ENCODE peak calls at places on chromosomes 3 and 15, in six cellular contexts. U is fibroblast of lung, T is sigmoid colon, F is endothelial cell, M is IMR-90, V is right lobe of liver. Z is an unnamed sample.

GRCh38 chr3:126982125-126982521 is 792 bp upstream of the PLXNA1 start:
- DNase-seq in U (no peak), T (no peak), F (no peak), M (peak), V (peak), Z (no peak)

GRCh38 chr15:78155355-78155939 is 6.3 kb downstream of the IDH3A start:
- DNase-seq in U (peak), T (no peak), F (no peak), M (no peak), V (no peak), Z (no peak)

GRCh38 chr3:172135766-172136729 is 96.7 kb downstream of the FNDC3B start:
- DNase-seq in U (peak), T (no peak), F (no peak), M (peak), V (no peak), Z (no peak)

GRCh38 chr15:48761393-48762158 is 49.3 kb downstream of the CEP152 start:
- DNase-seq in U (no peak), T (no peak), F (no peak), M (no peak), V (no peak), Z (no peak)

GRCh38 chr15:96230557-96231181 is 99.8 kb upstream of the NR2F2 start:
- DNase-seq in U (peak), T (no peak), F (no peak), M (peak), V (no peak), Z (no peak)

GRCh38 chr3:188239035-188239434 is 85.1 kb downstream of the LPP start:
- DNase-seq in U (no peak), T (no peak), F (no peak), M (no peak), V (no peak), Z (no peak)

GRCh38 chr15:78316211-78317077 is 17.0 kb upstream of the SKIC8 start:
- DNase-seq in U (no peak), T (peak), F (no peak), M (no peak), V (no peak), Z (no peak)

GRCh38 chr15:90838066-90838465 is 30.3 kb upstream of the FURIN start:
- DNase-seq in U (no peak), T (no peak), F (no peak), M (no peak), V (no peak), Z (no peak)

GRCh38 chr3:72114773-72115172 is 329.8 kb upstream of the PROK2 start:
- DNase-seq in U (no peak), T (no peak), F (no peak), M (no peak), V (no peak), Z (no peak)

GRCh38 chr3:117998071-117998470 is 1036.6 kb downstream of the IGSF11 start:
- DNase-seq in U (no peak), T (no peak), F (no peak), M (peak), V (no peak), Z (no peak)

GRCh38 chr15:81062937-81063336 is 62.2 kb downstream of the TLNRD1 start:
- DNase-seq in U (no peak), T (no peak), F (no peak), M (no peak), V (no peak), Z (no peak)

GRCh38 chr3:48684480-48685143 is 1.1 kb downstream of the NCKIPSD start:
- DNase-seq in U (peak), T (peak), F (no peak), M (peak), V (peak), Z (no peak)

GRCh38 chr3:127597020-127597771 is 1.0 kb upstream of the MCM2 start:
- DNase-seq in U (no peak), T (no peak), F (no peak), M (no peak), V (no peak), Z (no peak)

GRCh38 chr15:87755226-87755625 is 501.3 kb downstream of the NTRK3 start:
- DNase-seq in U (no peak), T (no peak), F (no peak), M (no peak), V (no peak), Z (no peak)

GRCh38 chr3:53566450-53567145 is 72.2 kb downstream of the CACNA1D start:
- DNase-seq in U (no peak), T (no peak), F (no peak), M (no peak), V (no peak), Z (no peak)

GRCh38 chr3:20658491-20658890 is 472.5 kb upstream of the SGO1 start:
- DNase-seq in U (no peak), T (no peak), F (no peak), M (no peak), V (no peak), Z (no peak)

GRCh38 chr3:178465260-178466180 is 70.7 kb upstream of the KCNMB2 start:
- DNase-seq in U (no peak), T (no peak), F (no peak), M (no peak), V (no peak), Z (no peak)

GRCh38 chr3:67602816-67603215 is 51.6 kb downstream of the SUCLG2 start:
- DNase-seq in U (no peak), T (no peak), F (no peak), M (no peak), V (no peak), Z (no peak)

GRCh38 chr3:157837341-157837740 is 268.9 kb downstream of the SHOX2 start:
- DNase-seq in U (peak), T (no peak), F (no peak), M (no peak), V (no peak), Z (no peak)

GRCh38 chr15:82122754-82123400 is 77.1 kb upstream of the MEX3B start:
- DNase-seq in U (peak), T (peak), F (no peak), M (peak), V (no peak), Z (no peak)

GRCh38 chr3:113287818-113288648 is 76.7 kb downstream of the BOC start:
- DNase-seq in U (peak), T (peak), F (peak), M (peak), V (no peak), Z (no peak)

GRCh38 chr3:141955163-141955562 is 78.7 kb downstream of the ATP1B3 start:
- DNase-seq in U (no peak), T (peak), F (no peak), M (peak), V (no peak), Z (no peak)

GRCh38 chr3:115341208-115341607 is 194.1 kb upstream of the ZBTB20 start:
- DNase-seq in U (peak), T (no peak), F (no peak), M (peak), V (no peak), Z (no peak)

GRCh38 chr15:99057697-99058420 is 47.0 kb upstream of the SYNM start:
- DNase-seq in U (no peak), T (peak), F (no peak), M (no peak), V (no peak), Z (no peak)

GRCh38 chr3:45515999-45516804 is 78.3 kb upstream of the LIMD1 start:
- DNase-seq in U (peak), T (no peak), F (no peak), M (no peak), V (no peak), Z (no peak)

GRCh38 chr3:30596161-30596560 is 10.2 kb upstream of the TGFBR2 start:
- DNase-seq in U (no peak), T (no peak), F (no peak), M (no peak), V (no peak), Z (no peak)

GRCh38 chr3:138072816-138073215 is 42.6 kb downstream of the DZIP1L start:
- DNase-seq in U (no peak), T (no peak), F (no peak), M (no peak), V (no peak), Z (no peak)

GRCh38 chr3:50447290-50447840 is 56.1 kb downstream of the CACNA2D2 start:
- DNase-seq in U (no peak), T (no peak), F (no peak), M (no peak), V (peak), Z (no peak)

GRCh38 chr15:93107646-93108045 is 18.6 kb upstream of the RGMA start:
- DNase-seq in U (no peak), T (no peak), F (no peak), M (no peak), V (no peak), Z (no peak)

GRCh38 chr15:80228959-80229610 is 22.9 kb downstream of the CTXND1 start:
- DNase-seq in U (peak), T (no peak), F (no peak), M (peak), V (peak), Z (no peak)

GRCh38 chr15:62828364-62828763 is 214.2 kb upstream of the TPM1 start:
- DNase-seq in U (no peak), T (no peak), F (no peak), M (no peak), V (no peak), Z (no peak)
- TF ChIP-seq CTCF in U (peak), T (no peak), F (no peak), M (no peak), V (no peak), Z (peak)

GRCh38 chr3:162799910-162800309 is 1303.3 kb downstream of the OTOL1 start:
- DNase-seq in U (peak), T (no peak), F (no peak), M (no peak), V (no peak), Z (no peak)
- TF ChIP-seq CTCF in U (no peak), T (no peak), F (no peak), M (peak), V (no peak), Z (peak)

DNA sequence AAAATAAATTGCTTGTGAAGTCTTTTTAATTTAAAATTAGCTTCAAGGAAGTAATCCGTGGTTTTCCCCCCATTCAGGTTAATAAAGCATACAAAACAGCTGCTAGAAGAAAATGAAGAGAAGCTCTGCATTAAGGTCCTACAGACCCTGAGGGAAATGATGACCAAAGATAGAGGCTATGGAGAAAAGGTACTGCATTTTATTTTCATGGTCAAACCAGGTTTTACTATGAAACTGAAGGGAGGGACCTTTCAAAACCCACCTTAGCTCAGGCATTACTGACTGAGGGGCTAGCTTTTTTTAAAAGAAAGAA is 218.5 kb downstream of the ITPR1 start:
- DNase-seq in U (no peak), T (no peak), F (no peak), M (no peak), V (no peak), Z (no peak)
- TF ChIP-seq CTCF in U (no peak), T (no peak), F (peak), M (no peak), V (no peak), Z (no peak)

GRCh38 chr3:12370758-12371157 is 81.9 kb downstream of the PPARG start:
- DNase-seq in U (peak), T (no peak), F (peak), M (peak), V (no peak), Z (no peak)
- TF ChIP-seq CTCF in U (peak), T (no peak), F (no peak), M (peak), V (no peak), Z (peak)

DNA sequence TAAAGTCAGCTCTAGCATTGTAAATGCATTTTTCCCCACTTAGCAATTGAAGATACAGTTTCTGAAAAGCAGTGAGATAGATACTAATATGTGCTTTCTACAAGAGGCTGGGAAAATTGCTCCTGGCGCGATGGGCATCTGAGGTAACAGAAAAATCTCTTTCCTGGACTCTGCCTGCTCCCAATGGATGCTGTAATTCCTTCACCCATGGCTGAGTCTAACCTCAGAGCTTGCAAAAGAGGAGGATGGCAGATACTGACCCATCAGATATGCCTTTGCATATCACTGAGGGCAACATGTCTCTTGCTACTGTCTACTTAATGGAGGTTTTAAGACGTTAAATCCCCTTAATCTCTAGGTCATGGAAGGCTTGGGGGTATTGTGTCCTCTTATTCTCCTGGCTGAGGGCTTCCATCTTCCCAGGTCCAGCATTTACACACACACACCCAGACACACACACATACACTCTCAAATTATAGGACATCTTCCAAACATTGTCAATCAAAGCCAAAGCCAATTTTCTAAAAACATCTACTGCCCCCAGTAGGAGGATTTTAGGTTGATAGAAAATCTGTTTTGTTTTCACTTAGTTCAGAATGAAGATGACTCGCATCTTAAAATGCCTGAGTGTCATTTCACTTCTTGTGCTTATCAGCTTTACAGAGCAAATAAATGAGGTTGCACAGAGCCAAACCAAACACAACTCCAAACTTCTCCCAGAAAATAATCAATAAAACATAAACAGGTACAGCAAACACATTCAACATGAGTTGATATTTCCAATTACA is 2.4 kb downstream of the TRPM1 start:
- DNase-seq in U (no peak), T (no peak), F (no peak), M (no peak), V (no peak), Z (no peak)
- TF ChIP-seq CTCF in U (no peak), T (no peak), F (no peak), M (no peak), V (peak), Z (peak)

DNA sequence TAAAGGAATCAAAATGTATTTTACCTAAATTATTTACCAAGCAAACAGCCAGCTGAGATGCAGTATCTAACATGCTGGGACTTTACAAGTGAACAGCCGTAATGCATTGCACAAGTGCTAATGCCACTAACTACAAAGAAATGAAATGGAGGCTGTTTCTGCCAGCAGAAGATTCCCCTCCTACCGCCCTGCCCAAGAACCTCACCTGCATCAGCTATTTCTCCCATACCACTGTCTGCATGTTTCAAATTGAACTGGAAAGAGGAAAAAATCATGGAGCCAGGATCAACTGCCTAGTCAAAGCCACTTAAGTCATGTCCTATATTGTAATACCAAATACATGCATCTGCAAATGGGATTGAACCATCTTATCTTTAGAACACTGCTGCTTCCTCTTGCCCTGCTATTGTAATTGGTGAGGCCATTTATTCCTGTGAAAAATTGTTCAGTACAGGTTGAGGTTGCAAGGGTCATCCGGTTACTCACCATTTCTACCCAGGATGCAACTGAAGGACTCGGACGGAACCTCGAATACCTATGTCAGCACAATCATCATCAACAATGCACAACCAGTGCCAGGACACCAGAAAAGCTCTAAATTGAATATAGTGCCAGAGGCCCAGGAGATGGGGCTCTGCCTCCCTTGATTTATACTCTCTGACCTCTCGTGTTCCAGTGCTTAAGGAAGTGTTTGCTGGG is 27.5 kb downstream of the ANXA2 start:
- DNase-seq in U (no peak), T (no peak), F (no peak), M (no peak), V (no peak), Z (no peak)
- TF ChIP-seq CTCF in U (no peak), T (no peak), F (no peak), M (no peak), V (no peak), Z (no peak)

GRCh38 chr3:143975549-143976152 is 4.0 kb downstream of the DIPK2A start:
- DNase-seq in U (peak), T (no peak), F (no peak), M (peak), V (no peak), Z (no peak)
- TF ChIP-seq CTCF in U (peak), T (peak), F (peak), M (peak), V (peak), Z (peak)

DNA sequence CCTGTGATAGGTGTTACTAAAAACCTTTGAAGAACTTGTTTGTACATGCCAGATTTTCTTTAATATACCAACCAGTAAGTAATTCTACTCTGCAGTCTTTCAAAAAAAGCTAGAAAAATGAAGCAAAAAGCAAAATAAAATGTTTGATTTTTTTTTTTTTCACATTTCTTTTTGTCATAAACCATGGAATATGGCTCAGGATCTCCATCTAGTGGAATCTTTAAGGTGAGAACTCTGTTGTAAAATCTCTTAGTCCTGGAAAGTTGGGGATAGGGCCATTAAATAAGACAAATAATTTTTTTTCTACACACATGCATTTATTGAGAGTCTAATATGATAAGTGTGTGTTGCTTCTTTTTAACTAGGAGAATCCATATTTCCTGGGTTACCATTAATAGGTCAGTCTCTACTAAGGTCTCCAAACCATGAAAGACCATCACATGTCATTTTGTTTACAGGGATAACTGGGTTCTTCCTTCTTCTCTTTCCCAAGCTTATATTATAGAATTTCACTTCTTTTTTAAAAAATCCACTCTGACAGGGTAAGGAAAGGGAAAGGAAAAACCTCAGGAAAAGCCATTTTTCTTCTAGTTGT is 84.6 kb downstream of the SLC9A9 start:
- DNase-seq in U (peak), T (no peak), F (no peak), M (peak), V (no peak), Z (no peak)
- TF ChIP-seq CTCF in U (peak), T (no peak), F (peak), M (peak), V (peak), Z (peak)

GRCh38 chr3:123267821-123268220 is 66.1 kb downstream of the SEC22A start:
- DNase-seq in U (no peak), T (no peak), F (no peak), M (no peak), V (no peak), Z (no peak)
- TF ChIP-seq CTCF in U (peak), T (no peak), F (no peak), M (no peak), V (no peak), Z (peak)